ENCODE peak calls at places on chromosomes 6 and 20, in six cellular contexts. C is esophagus squamous epithelium, G is adrenal gland, X is HCT116, M is transverse colon, B is IMR-90. E is an unnamed sample.

GRCh38 chr6:11650297-11650696 is 112.7 kb downstream of the TMEM170B start:
- DNase-seq in C (no peak), G (peak; percentile 15), X (no peak), M (no peak), B (peak; percentile 90), E (no peak)

GRCh38 chr6:94323853-94324252 is 904.5 kb upstream of the EPHA7 start:
- DNase-seq in C (no peak), G (no peak), X (no peak), M (no peak), B (no peak), E (no peak)

GRCh38 chr20:50068041-50068651 is 44.8 kb downstream of the UBE2V1 start:
- DNase-seq in C (no peak), G (no peak), X (no peak), M (no peak), B (no peak), E (no peak)

GRCh38 chr20:7723284-7723683 is 217.0 kb downstream of the HAO1 start:
- DNase-seq in C (no peak), G (no peak), X (no peak), M (no peak), B (no peak), E (no peak)

GRCh38 chr6:10202111-10202510 is 212.8 kb downstream of the TFAP2A start:
- DNase-seq in C (no peak), G (no peak), X (no peak), M (no peak), B (no peak), E (no peak)

GRCh38 chr6:150153905-150154492 is 11.2 kb downstream of the PPP1R14C start:
- DNase-seq in C (no peak), G (no peak), X (no peak), M (no peak), B (no peak), E (no peak)

GRCh38 chr20:58717278-58718091 is 24.9 kb downstream of the NPEPL1 start:
- DNase-seq in C (no peak), G (no peak), X (no peak), M (peak; percentile 7), B (no peak), E (no peak)

GRCh38 chr6:35343092-35343834 is 905 bp downstream of the PPARD start:
- DNase-seq in C (no peak), G (peak; percentile 66), X (no peak), M (peak; percentile 47), B (peak; percentile 32), E (peak; percentile 47)

GRCh38 chr20:51570755-51571469 is 28.4 kb upstream of the NFATC2 start:
- DNase-seq in C (no peak), G (no peak), X (no peak), M (peak; percentile 15), B (peak; percentile 17), E (no peak)

GRCh38 chr20:58585753-58586540 is 65.1 kb upstream of the STX16 start:
- DNase-seq in C (no peak), G (no peak), X (no peak), M (no peak), B (no peak), E (no peak)

GRCh38 chr20:49452011-49452482 is 30.4 kb downstream of the KCNB1 start:
- DNase-seq in C (no peak), G (peak; percentile 24), X (no peak), M (no peak), B (no peak), E (no peak)

GRCh38 chr6:128230267-128230989 is 290.0 kb downstream of the PTPRK start:
- DNase-seq in C (no peak), G (no peak), X (no peak), M (no peak), B (no peak), E (no peak)

GRCh38 chr6:19943042-19943441 is 105.9 kb downstream of the ID4 start:
- DNase-seq in C (no peak), G (no peak), X (no peak), M (no peak), B (no peak), E (no peak)

GRCh38 chr6:148425443-148425842 is 82.8 kb downstream of the SASH1 start:
- DNase-seq in C (no peak), G (no peak), X (no peak), M (no peak), B (no peak), E (no peak)

GRCh38 chr6:157996918-157997702 is 15.4 kb downstream of the SYNJ2 start:
- DNase-seq in C (no peak), G (no peak), X (no peak), M (no peak), B (no peak), E (no peak)

GRCh38 chr6:158002249-158002950 is 20.7 kb downstream of the SYNJ2 start:
- DNase-seq in C (peak; percentile 7), G (no peak), X (peak; percentile 55), M (peak; percentile 74), B (no peak), E (no peak)

GRCh38 chr6:157997893-157998608 is 16.4 kb downstream of the SYNJ2 start:
- DNase-seq in C (no peak), G (no peak), X (no peak), M (no peak), B (no peak), E (no peak)

GRCh38 chr6:158000530-158001307 is 19.1 kb downstream of the SYNJ2 start:
- DNase-seq in C (no peak), G (no peak), X (no peak), M (no peak), B (no peak), E (no peak)

DNA sequence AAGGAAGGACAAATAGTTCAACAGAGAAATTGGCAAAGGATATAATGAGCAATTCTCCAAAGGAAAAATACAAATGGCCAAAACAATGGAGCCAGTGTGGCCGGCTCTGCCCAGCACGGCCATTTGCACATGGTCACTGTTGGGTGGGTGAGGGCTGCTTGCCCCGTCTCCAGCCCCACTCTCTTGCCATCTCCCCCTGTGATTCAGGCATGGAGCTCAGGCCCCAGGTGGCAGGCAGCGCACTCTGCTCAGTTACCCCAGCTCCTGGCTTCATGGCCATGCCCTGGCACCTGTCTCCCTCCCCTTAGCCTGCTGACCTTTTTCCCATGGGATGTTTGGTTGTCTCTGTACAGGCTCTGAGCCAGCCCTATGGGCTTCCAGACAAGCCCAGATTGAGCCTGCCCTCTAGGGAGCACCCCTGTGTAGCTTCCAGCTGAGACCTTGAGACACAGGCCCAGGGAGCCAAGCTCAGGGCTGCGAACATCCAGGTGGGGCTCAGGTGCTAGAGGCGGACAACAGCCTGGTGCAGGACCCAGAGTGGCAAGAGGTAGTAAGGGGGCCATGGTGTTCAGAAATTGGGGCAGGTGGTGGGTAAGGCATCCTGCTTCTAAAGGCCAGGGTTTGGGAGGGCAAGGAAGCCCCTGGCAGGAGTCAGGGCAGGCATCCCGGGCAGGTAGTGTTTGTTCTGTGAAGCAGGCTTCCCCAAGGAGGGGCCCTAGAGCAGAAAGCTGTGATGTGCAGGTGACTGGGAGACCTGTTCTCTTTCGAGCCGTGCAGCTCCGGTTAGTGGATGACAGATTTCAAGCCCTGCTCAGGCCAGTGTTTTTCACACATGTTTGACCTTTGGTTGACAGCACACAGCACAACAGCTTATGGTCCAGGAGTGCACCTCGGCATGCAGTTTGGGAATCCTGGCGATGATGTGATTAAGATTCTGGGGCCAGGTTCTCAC is 17.7 kb downstream of the SYNJ2 start:
- DNase-seq in C (no peak), G (no peak), X (no peak), M (no peak), B (no peak), E (no peak)
- H3K27ac ChIP-seq in C (no peak overlapping the region), G (no peak overlapping the region), X (no peak overlapping the region), M (peak overlapping the region; percentile 52), B (no peak overlapping the region), E (no peak overlapping the region)

GRCh38 chr6:151391021-151391470 is 313 bp downstream of the ZBTB2 start:
- DNase-seq in C (no peak), G (peak; percentile 77), X (no peak), M (peak; percentile 83), B (peak; percentile 60), E (peak; percentile 59)

GRCh38 chr6:151390276-151391020 is 911 bp downstream of the ZBTB2 start:
- DNase-seq in C (peak; percentile 88), G (peak; percentile 99), X (peak; percentile 96), M (peak; percentile 97), B (peak; percentile 98), E (peak; percentile 98)

GRCh38 chr6:151388997-151389639 is 2.2 kb downstream of the ZBTB2 start:
- DNase-seq in C (no peak), G (no peak), X (no peak), M (no peak), B (no peak), E (no peak)

GRCh38 chr6:151391471-151392428 is at the start of gene ZBTB2:
- DNase-seq in C (no peak), G (peak; percentile 79), X (no peak), M (peak; percentile 73), B (peak; percentile 89), E (peak; percentile 84)

GRCh38 chr6:151389640-151390275 is 1.6 kb downstream of the ZBTB2 start:
- DNase-seq in C (peak; percentile 58), G (peak; percentile 74), X (no peak), M (peak; percentile 74), B (peak; percentile 59), E (peak; percentile 67)
- TF ChIP-seq POLR2A in C (peak; percentile 81), G (peak; percentile 70), X (peak; percentile 48), M (peak; percentile 78), B (peak; percentile 66), E (no peak)

GRCh38 chr6:45566882-45567281 is 189.1 kb upstream of the SUPT3H start:
- DNase-seq in C (no peak), G (no peak), X (peak; percentile 63), M (no peak), B (peak; percentile 41), E (no peak)
- H3K27ac ChIP-seq in C (no peak overlapping the region), G (no peak overlapping the region), X (no peak overlapping the region), M (no peak overlapping the region), B (no peak overlapping the region), E (no peak overlapping the region)

GRCh38 chr20:63979549-63980316 is at the start of gene SAMD10:
- DNase-seq in C (no peak), G (no peak), X (no peak), M (peak; percentile 59), B (peak; percentile 53), E (peak; percentile 92)
- TF ChIP-seq POLR2A in C (no peak), G (no peak), X (no peak), M (no peak), B (no peak), E (no peak)

GRCh38 chr6:142935553-142936517 is 9.1 kb downstream of the HIVEP2 start:
- DNase-seq in C (no peak), G (no peak), X (no peak), M (peak; percentile 19), B (no peak), E (no peak)
- H3K27ac ChIP-seq in C (no peak overlapping the region), G (no peak overlapping the region), X (no peak overlapping the region), M (peak overlapping the region; percentile 3), B (no peak overlapping the region), E (no peak overlapping the region)

GRCh38 chr20:43463864-43464785 is 6.4 kb downstream of the SRSF6 start:
- DNase-seq in C (no peak), G (no peak), X (no peak), M (no peak), B (no peak), E (no peak)

GRCh38 chr20:43463133-43463863 is 5.6 kb downstream of the SRSF6 start:
- DNase-seq in C (no peak), G (no peak), X (no peak), M (no peak), B (no peak), E (no peak)

GRCh38 chr20:43460830-43461200 is 3.1 kb downstream of the SRSF6 start:
- DNase-seq in C (no peak), G (no peak), X (no peak), M (no peak), B (no peak), E (no peak)

GRCh38 chr20:43461894-43462293 is 4.2 kb downstream of the SRSF6 start:
- DNase-seq in C (no peak), G (no peak), X (no peak), M (no peak), B (no peak), E (no peak)

GRCh38 chr20:43462369-43463132 is 4.9 kb downstream of the SRSF6 start:
- DNase-seq in C (no peak), G (no peak), X (no peak), M (no peak), B (no peak), E (no peak)
- TF ChIP-seq POLR2A in C (no peak), G (no peak), X (no peak), M (no peak), B (no peak), E (no peak)